ENCODE peak calls at places on chromosomes 4 and X, in nine cellular contexts. F, Y, C, U, N, E, T, G and P are unnamed samples.

GRCh38 chrX:19840899-19841648 is 46.3 kb downstream of the SH3KBP1 start:
- DNase-seq in F (no peak), Y (no peak), C (no peak), U (no peak), N (peak), E (no peak), T (no peak), G (no peak), P (no peak)

GRCh38 chrX:65821721-65822496 is 154.5 kb downstream of the MSN start:
- DNase-seq in F (peak), Y (no peak), C (no peak), U (no peak), N (peak), E (no peak), T (no peak), G (no peak), P (no peak)

GRCh38 chr4:6674500-6675149 is 19.1 kb upstream of the S100P start:
- DNase-seq in F (no peak), Y (no peak), C (peak), U (no peak), N (peak), E (no peak), T (peak), G (no peak), P (no peak)

GRCh38 chrX:1077140-1077539 is 135.3 kb downstream of the CRLF2 start:
- DNase-seq in F (no peak), Y (no peak), C (no peak), U (no peak), N (no peak), E (no peak), T (no peak), G (no peak), P (no peak)

GRCh38 chr4:155889036-155889793 is 14.3 kb upstream of the TDO2 start:
- DNase-seq in F (no peak), Y (no peak), C (peak), U (no peak), N (no peak), E (no peak), T (peak), G (no peak), P (no peak)

GRCh38 chr4:147247577-147247976 is 233.3 kb upstream of the EDNRA start:
- DNase-seq in F (no peak), Y (no peak), C (peak), U (no peak), N (no peak), E (no peak), T (no peak), G (no peak), P (no peak)

GRCh38 chr4:77845929-77846328 is 16.7 kb upstream of the MRPL1 start:
- DNase-seq in F (no peak), Y (no peak), C (no peak), U (no peak), N (no peak), E (no peak), T (no peak), G (no peak), P (no peak)

GRCh38 chr4:16591867-16592266 is 306.6 kb downstream of the LDB2 start:
- DNase-seq in F (no peak), Y (no peak), C (no peak), U (no peak), N (no peak), E (no peak), T (no peak), G (no peak), P (no peak)

GRCh38 chr4:72701987-72702819 is 133.2 kb upstream of the ADAMTS3 start:
- DNase-seq in F (no peak), Y (peak), C (peak), U (peak), N (peak), E (no peak), T (peak), G (peak), P (no peak)

GRCh38 chr4:10180927-10181744 is 64.5 kb upstream of the WDR1 start:
- DNase-seq in F (no peak), Y (no peak), C (peak), U (no peak), N (no peak), E (no peak), T (no peak), G (no peak), P (no peak)

GRCh38 chrX:134551365-134552095 is 91.6 kb downstream of the HPRT1 start:
- DNase-seq in F (no peak), Y (no peak), C (peak), U (no peak), N (no peak), E (no peak), T (no peak), G (no peak), P (no peak)

GRCh38 chr4:189092596-189092995 is 848.1 kb upstream of the FRG1 start:
- DNase-seq in F (no peak), Y (peak), C (peak), U (no peak), N (no peak), E (no peak), T (peak), G (no peak), P (no peak)

GRCh38 chrX:134695999-134696398 is 37.7 kb upstream of the PLAC1 start:
- DNase-seq in F (no peak), Y (no peak), C (no peak), U (no peak), N (no peak), E (no peak), T (no peak), G (no peak), P (no peak)

GRCh38 chrX:130682990-130683389 is 220.0 kb downstream of the ENOX2 start:
- DNase-seq in F (no peak), Y (no peak), C (peak), U (no peak), N (no peak), E (no peak), T (peak), G (no peak), P (no peak)

GRCh38 chrX:87299563-87300160 is 217.9 kb upstream of the KLHL4 start:
- DNase-seq in F (no peak), Y (no peak), C (peak), U (peak), N (no peak), E (no peak), T (no peak), G (no peak), P (no peak)

GRCh38 chr4:39036172-39036571 is 4.0 kb upstream of the TMEM156 start:
- DNase-seq in F (no peak), Y (no peak), C (peak), U (no peak), N (no peak), E (no peak), T (peak), G (no peak), P (no peak)

GRCh38 chr4:121950680-121951569 is 935 bp downstream of the TRPC3 start:
- DNase-seq in F (no peak), Y (no peak), C (peak), U (no peak), N (no peak), E (no peak), T (peak), G (no peak), P (no peak)

GRCh38 chr4:7425591-7426468 is 8.9 kb downstream of the PSAPL1 start:
- DNase-seq in F (no peak), Y (no peak), C (no peak), U (no peak), N (no peak), E (no peak), T (no peak), G (no peak), P (no peak)

GRCh38 chr4:135354876-135355275 is 1153.3 kb upstream of the PABPC4L start:
- DNase-seq in F (no peak), Y (no peak), C (no peak), U (no peak), N (no peak), E (no peak), T (no peak), G (no peak), P (no peak)

GRCh38 chrX:71846429-71846828 is 64.2 kb upstream of the NHSL2 start:
- DNase-seq in F (no peak), Y (no peak), C (peak), U (no peak), N (no peak), E (no peak), T (peak), G (no peak), P (no peak)

GRCh38 chr4:166091146-166091545 is 218.1 kb downstream of the TLL1 start:
- DNase-seq in F (no peak), Y (no peak), C (no peak), U (no peak), N (no peak), E (no peak), T (no peak), G (no peak), P (no peak)

GRCh38 chrX:133414399-133415275 is 652 bp downstream of the GPC4 start:
- DNase-seq in F (no peak), Y (peak), C (peak), U (no peak), N (no peak), E (no peak), T (peak), G (no peak), P (no peak)

GRCh38 chr4:47662975-47663374 is 174.9 kb downstream of the CORIN start:
- DNase-seq in F (no peak), Y (no peak), C (peak), U (no peak), N (peak), E (no peak), T (peak), G (no peak), P (no peak)

GRCh38 chrX:101595739-101596419 is 21.9 kb downstream of the ARMCX6 start:
- DNase-seq in F (no peak), Y (peak), C (peak), U (peak), N (peak), E (no peak), T (peak), G (peak), P (peak)

GRCh38 chr4:108700358-108700757 is 50.0 kb downstream of the OSTC start:
- DNase-seq in F (no peak), Y (no peak), C (peak), U (no peak), N (no peak), E (no peak), T (peak), G (no peak), P (no peak)

GRCh38 chr4:78774395-78774794 is 1.8 kb upstream of the BMP2K start:
- DNase-seq in F (no peak), Y (no peak), C (no peak), U (no peak), N (no peak), E (no peak), T (no peak), G (no peak), P (no peak)

GRCh38 chr4:39706334-39706733 is 8.4 kb downstream of the UBE2K start:
- DNase-seq in F (no peak), Y (no peak), C (peak), U (no peak), N (no peak), E (no peak), T (peak), G (no peak), P (no peak)

GRCh38 chr4:6932918-6933317 is 23.3 kb downstream of the TBC1D14 start:
- DNase-seq in F (no peak), Y (no peak), C (no peak), U (no peak), N (no peak), E (no peak), T (no peak), G (no peak), P (no peak)

GRCh38 chr4:118004088-118004487 is 30.2 kb upstream of the NDST3 start:
- DNase-seq in F (no peak), Y (no peak), C (no peak), U (no peak), N (no peak), E (no peak), T (no peak), G (no peak), P (no peak)

GRCh38 chr4:138308421-138308820 is 66.3 kb upstream of the SLC7A11 start:
- DNase-seq in F (no peak), Y (no peak), C (peak), U (no peak), N (no peak), E (no peak), T (peak), G (no peak), P (no peak)

GRCh38 chr4:7526491-7526890 is 91.8 kb upstream of the PSAPL1 start:
- DNase-seq in F (no peak), Y (no peak), C (no peak), U (no peak), N (no peak), E (no peak), T (no peak), G (no peak), P (no peak)

GRCh38 chrX:132107291-132107690 is 20.5 kb downstream of the FRMD7 start:
- DNase-seq in F (no peak), Y (no peak), C (no peak), U (no peak), N (no peak), E (no peak), T (no peak), G (no peak), P (no peak)

GRCh38 chr4:173319696-173320095 is 14.5 kb downstream of the HMGB2 start:
- DNase-seq in F (no peak), Y (no peak), C (no peak), U (no peak), N (no peak), E (no peak), T (no peak), G (no peak), P (no peak)

GRCh38 chr4:8090312-8090711 is 68.3 kb downstream of the ABLIM2 start:
- DNase-seq in F (no peak), Y (no peak), C (peak), U (no peak), N (no peak), E (no peak), T (peak), G (no peak), P (no peak)

GRCh38 chr4:185994750-185995149 is 74.2 kb upstream of the TLR3 start:
- DNase-seq in F (no peak), Y (no peak), C (no peak), U (no peak), N (no peak), E (no peak), T (no peak), G (no peak), P (no peak)

GRCh38 chrX:46573896-46574336 is 351 bp downstream of the CHST7 start:
- DNase-seq in F (peak), Y (peak), C (peak), U (peak), N (peak), E (no peak), T (peak), G (peak), P (peak)

GRCh38 chrX:18898517-18898916 is 85.4 kb downstream of the PHKA2 start:
- DNase-seq in F (no peak), Y (peak), C (no peak), U (no peak), N (no peak), E (no peak), T (no peak), G (no peak), P (no peak)